ENCODE peak calls at places on chromosome 9, in six cellular contexts. H is PC-3, F is HCT116, S is SK-N-SH, W is neural progenitor cell, J is MM.1S. X is an unnamed sample.

GRCh38 chr9:2709645-2710101 is 7.6 kb upstream of the KCNV2 start:
- DNase-seq in H (no peak), F (no peak), S (peak), W (no peak), J (no peak), X (peak)

GRCh38 chr9:106875548-106875947 is 12.6 kb downstream of the ZNF462 start:
- DNase-seq in H (peak), F (no peak), S (no peak), W (no peak), J (no peak), X (no peak)

GRCh38 chr9:33742519-33742918 is 52.8 kb upstream of the PRSS3 start:
- DNase-seq in H (peak), F (peak), S (no peak), W (no peak), J (peak), X (no peak)

GRCh38 chr9:78357165-78357873 is 60.4 kb downstream of the PSAT1 start:
- DNase-seq in H (no peak), F (no peak), S (no peak), W (no peak), J (no peak), X (no peak)

GRCh38 chr9:120625222-120625621 is 45.3 kb upstream of the CDK5RAP2 start:
- DNase-seq in H (no peak), F (no peak), S (no peak), W (no peak), J (no peak), X (peak)

GRCh38 chr9:12014488-12014887 is 678.7 kb upstream of the TYRP1 start:
- DNase-seq in H (no peak), F (no peak), S (no peak), W (no peak), J (no peak), X (no peak)

GRCh38 chr9:33415152-33416038 is 13.0 kb upstream of the AQP7 start:
- DNase-seq in H (peak), F (peak), S (peak), W (peak), J (peak), X (peak)

GRCh38 chr9:105637787-105638395 is 24.4 kb upstream of the TAL2 start:
- DNase-seq in H (no peak), F (no peak), S (no peak), W (no peak), J (peak), X (peak)

GRCh38 chr9:33816327-33817252 is at the start of gene UBE2R2:
- DNase-seq in H (peak), F (peak), S (peak), W (peak), J (peak), X (peak)

GRCh38 chr9:34623386-34624235 is 3.3 kb upstream of the DCTN3 start:
- DNase-seq in H (no peak), F (no peak), S (no peak), W (no peak), J (no peak), X (no peak)

GRCh38 chr9:110638381-110638954 is 30.1 kb upstream of the MUSK start:
- DNase-seq in H (peak), F (no peak), S (no peak), W (no peak), J (peak), X (peak)

GRCh38 chr9:130493476-130493875 is 48.7 kb downstream of the ASS1 start:
- DNase-seq in H (no peak), F (no peak), S (no peak), W (no peak), J (no peak), X (no peak)
- TF ChIP-seq EZH2phosphoT487 in H (no peak), F (no peak), S (no peak), W (no peak), J (no peak), X (no peak)

GRCh38 chr9:117677578-117677977 is 26.6 kb upstream of the TLR4 start:
- DNase-seq in H (no peak), F (no peak), S (no peak), W (no peak), J (no peak), X (no peak)

GRCh38 chr9:117671468-117671867 is 32.7 kb upstream of the TLR4 start:
- DNase-seq in H (no peak), F (no peak), S (no peak), W (no peak), J (no peak), X (peak)

DNA sequence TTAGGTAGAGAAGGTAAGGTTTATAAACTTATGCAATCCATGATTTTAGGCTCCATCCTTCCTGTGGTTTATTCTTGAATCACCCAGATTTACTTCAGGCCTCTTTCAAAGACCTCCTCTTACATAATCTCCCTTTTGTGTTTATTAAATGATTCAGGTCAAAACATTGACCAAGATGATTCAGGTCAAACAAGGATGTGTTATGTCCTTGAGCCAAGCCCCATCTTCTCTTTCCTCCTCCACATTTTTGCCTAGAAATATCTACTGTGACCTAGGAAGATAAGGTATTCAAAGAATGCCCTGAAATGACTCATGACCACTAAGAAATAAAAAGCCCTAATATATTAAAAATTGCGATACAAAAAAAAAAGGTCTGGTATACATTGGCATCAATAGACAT is 31.8 kb upstream of the TLR4 start:
- DNase-seq in H (peak), F (no peak), S (no peak), W (no peak), J (no peak), X (peak)
- H3K9ac ChIP-seq in H (no peak), F (no peak), S (no peak), W (no peak), J (no peak), X (no peak)

GRCh38 chr9:114226289-114227055 is 71.1 kb downstream of the COL27A1 start:
- DNase-seq in H (no peak), F (no peak), S (no peak), W (no peak), J (no peak), X (no peak)
- H3K4me2 ChIP-seq in H (peak), F (no peak), S (peak), W (no peak), J (no peak), X (no peak)

DNA sequence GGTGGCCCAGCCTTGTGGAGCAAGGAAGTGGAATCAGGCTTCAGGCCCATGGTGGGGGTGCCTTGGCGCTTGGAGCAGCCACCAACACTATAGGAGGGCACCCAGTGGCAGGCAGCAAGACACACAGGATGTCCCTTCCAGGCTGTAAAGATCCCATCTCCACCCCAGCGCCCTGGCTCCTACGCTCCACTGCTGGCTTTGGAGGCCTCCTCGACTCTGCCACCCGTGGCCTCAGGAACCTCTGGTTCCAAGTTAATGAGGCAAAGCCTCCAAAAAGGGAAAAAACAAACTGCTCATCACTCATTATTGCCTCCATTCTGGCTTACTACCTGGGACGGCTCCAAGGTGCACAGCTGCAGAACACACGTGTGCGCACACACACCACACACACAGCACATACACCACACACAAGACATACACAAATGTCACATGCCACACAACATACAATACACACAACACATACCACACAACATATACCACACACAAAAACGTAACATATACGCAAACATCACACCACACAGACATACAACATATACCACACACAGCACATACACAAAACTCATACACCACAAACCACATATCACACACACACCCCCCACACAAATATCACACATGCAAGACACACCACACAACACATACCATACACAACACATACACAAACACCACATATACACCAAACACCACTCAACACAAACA is 45.3 kb downstream of the ROR2 start:
- DNase-seq in H (no peak), F (no peak), S (no peak), W (no peak), J (no peak), X (no peak)
- TF ChIP-seq EZH2phosphoT487 in H (no peak), F (no peak), S (no peak), W (no peak), J (no peak), X (no peak)

GRCh38 chr9:6646028-6646636 is 603 bp upstream of the GLDC start:
- DNase-seq in H (peak), F (no peak), S (no peak), W (no peak), J (peak), X (no peak)
- H3K9ac ChIP-seq in H (peak), F (peak), S (peak), W (peak), J (peak), X (no peak)

GRCh38 chr9:134349941-134350340 is 23.7 kb downstream of the RXRA start:
- DNase-seq in H (no peak), F (no peak), S (peak), W (no peak), J (no peak), X (no peak)
- H3K4me2 ChIP-seq in H (no peak), F (no peak), S (no peak), W (no peak), J (no peak), X (no peak)

GRCh38 chr9:69004836-69005235 is 9.1 kb downstream of the PRKACG start:
- DNase-seq in H (peak), F (no peak), S (no peak), W (no peak), J (no peak), X (peak)
- TF ChIP-seq EZH2phosphoT487 in H (no peak), F (no peak), S (no peak), W (no peak), J (no peak), X (no peak)

DNA sequence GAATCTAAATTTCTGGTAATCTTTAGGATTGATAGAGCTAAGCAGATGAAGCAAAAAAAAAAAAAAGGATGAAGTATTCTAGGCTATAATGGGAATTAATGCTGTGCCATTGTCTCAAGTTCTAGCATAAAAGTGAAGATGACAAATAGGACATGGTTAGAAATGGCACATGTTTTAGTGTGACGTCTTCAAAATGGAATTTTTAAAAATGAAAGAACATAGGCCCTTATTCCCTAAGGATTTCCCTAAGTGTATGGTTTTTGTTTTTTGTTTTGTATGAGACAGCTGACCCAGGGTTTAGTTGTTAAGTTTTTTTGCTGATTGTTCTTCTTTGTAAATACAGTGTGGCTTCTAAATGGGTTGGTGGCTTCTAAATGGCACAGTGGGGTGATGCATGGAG is 7.1 kb downstream of the TLE4 start:
- DNase-seq in H (no peak), F (no peak), S (no peak), W (no peak), J (no peak), X (peak)
- H3K9ac ChIP-seq in H (no peak), F (no peak), S (peak), W (no peak), J (no peak), X (no peak)

X was measured in GM23248.